ENCODE peak calls at places on chromosome 11, in four cellular contexts. G, K, I and A are unnamed samples.

GRCh38 chr11:102323542-102324261 is 6.4 kb downstream of the BIRC3 start:
- DNase-seq in I (no peak), G (no peak), K (peak; percentile 80), A (no peak)

GRCh38 chr11:122677256-122677655 is 21.7 kb downstream of the UBASH3B start:
- DNase-seq in I (no peak), G (no peak), K (no peak), A (no peak)

GRCh38 chr11:117842131-117842941 is 17.8 kb upstream of the FXYD2 start:
- DNase-seq in I (no peak), G (no peak), K (no peak), A (peak; percentile 24)

GRCh38 chr11:31542862-31543261 is 33.3 kb downstream of the ELP4 start:
- DNase-seq in K (no peak), G (no peak), I (no peak), A (no peak)

GRCh38 chr11:57491371-57492061 is 24.0 kb downstream of the SLC43A1 start:
- DNase-seq in I (no peak), G (no peak), K (no peak), A (peak; percentile 50)

GRCh38 chr11:62708423-62709261 is 1.2 kb downstream of the GNG3 start:
- DNase-seq in G (peak; percentile 55), K (no peak), I (peak; percentile 25), A (peak; percentile 36)

GRCh38 chr11:57745206-57745605 is 3.9 kb downstream of the SELENOH start:
- DNase-seq in K (no peak), G (no peak), I (no peak), A (no peak)

GRCh38 chr11:134537296-134537695 is 125.3 kb upstream of the B3GAT1 start:
- DNase-seq in K (no peak), G (no peak), I (no peak), A (no peak)

GRCh38 chr11:107272561-107272960 is 185.1 kb downstream of the CWF19L2 start:
- DNase-seq in I (no peak), G (no peak), K (no peak), A (no peak)

GRCh38 chr11:57205046-57205671 is 23.4 kb downstream of the LRRC55 start:
- DNase-seq in I (no peak), K (peak; percentile 49), G (no peak), A (no peak)

GRCh38 chr11:120337133-120337895 is 1.1 kb downstream of the ARHGEF12 start:
- DNase-seq in I (no peak), G (peak; percentile 47), K (peak; percentile 50), A (no peak)

GRCh38 chr11:121446752-121447156 is 5.4 kb upstream of the SORL1 start:
- DNase-seq in I (no peak), K (peak; percentile 14), G (no peak), A (no peak)

GRCh38 chr11:12680246-12680939 is 6.2 kb downstream of the TEAD1 start:
- DNase-seq in G (peak; percentile 93), I (peak; percentile 84), K (peak; percentile 97), A (peak; percentile 88)

GRCh38 chr11:77658213-77659013 is 20.8 kb upstream of the CLNS1A start:
- DNase-seq in K (peak; percentile 38), I (no peak), G (no peak), A (no peak)

GRCh38 chr11:122642472-122642922 is 13.0 kb upstream of the UBASH3B start:
- DNase-seq in G (no peak), I (no peak), K (peak; percentile 98), A (no peak)

GRCh38 chr11:35158371-35159081 is 19.6 kb downstream of the CD44 start:
- DNase-seq in K (peak; percentile 44), G (peak; percentile 69), I (no peak), A (no peak)

GRCh38 chr11:5246772-5247478 is 2.7 kb downstream of the HBG1 start:
- DNase-seq in G (no peak), K (no peak), I (no peak), A (no peak)

GRCh38 chr11:66970371-66970807 is 4.7 kb upstream of the C11orf86 start:
- DNase-seq in K (no peak), G (no peak), I (no peak), A (no peak)

GRCh38 chr11:250740-251299 is 14.0 kb downstream of the PSMD13 start:
- DNase-seq in I (peak; percentile 7), K (peak; percentile 17), G (no peak), A (peak; percentile 65)

GRCh38 chr11:72631806-72632731 is 42.2 kb downstream of the PDE2A start:
- DNase-seq in G (no peak), K (no peak), I (no peak), A (no peak)

GRCh38 chr11:73295259-73295995 is 12.6 kb upstream of the ARHGEF17 start:
- DNase-seq in I (peak; percentile 4), G (no peak), K (peak; percentile 66), A (peak; percentile 72)

GRCh38 chr11:103525069-103525468 is 415.8 kb downstream of the DYNC2H1 start:
- DNase-seq in K (peak; percentile 90), G (no peak), I (no peak), A (no peak)

GRCh38 chr11:8219257-8220021 is 44.2 kb downstream of the LMO1 start:
- DNase-seq in I (peak; percentile 49), G (no peak), K (peak; percentile 57), A (peak; percentile 64)

GRCh38 chr11:76293189-76293631 is 86.9 kb upstream of the WNT11 start:
- DNase-seq in K (no peak), G (no peak), I (no peak), A (no peak)

GRCh38 chr11:31645747-31646146 is 136.2 kb downstream of the ELP4 start:
- DNase-seq in I (no peak), K (peak; percentile 95), G (no peak), A (no peak)

GRCh38 chr11:1194977-1195689 is 27.7 kb upstream of the MUC5B start:
- DNase-seq in G (no peak), K (no peak), I (no peak), A (peak; percentile 26)

GRCh38 chr11:114297806-114298700 is 1.9 kb downstream of the NNMT start:
- DNase-seq in G (no peak), K (peak; percentile 51), I (no peak), A (no peak)

GRCh38 chr11:32704775-32705174 is 89.7 kb downstream of the CCDC73 start:
- DNase-seq in K (no peak), G (no peak), I (no peak), A (no peak)

GRCh38 chr11:12778506-12778905 is 104.3 kb downstream of the TEAD1 start:
- DNase-seq in I (no peak), K (no peak), G (no peak), A (no peak)

GRCh38 chr11:134587345-134587744 is 175.3 kb upstream of the B3GAT1 start:
- DNase-seq in G (no peak), K (no peak), I (no peak), A (no peak)

GRCh38 chr11:63537293-63538101 is 889 bp downstream of the PLAAT4 start:
- DNase-seq in I (peak; percentile 37), G (peak; percentile 67), K (peak; percentile 96), A (peak; percentile 86)